ENCODE peak calls at places on chromosomes 16 and 17, in seven cellular contexts. One of them, this sample, is unnamed.

GRCh38 chr16:13269905-13270528 is 368.6 kb downstream of the SHISA9 start:
- DNase-seq in coronary artery: no peak
- DNase-seq in CD8-positive, alpha-beta T cell: no peak
- DNase-seq in AG04450: no peak
- DNase-seq in ascending aorta: no peak
- DNase-seq in neural progenitor cell: no peak
- DNase-seq in OCI-LY7: no peak
- DNase-seq in this sample: no peak

GRCh38 chr17:38727661-38728220 is 2.4 kb upstream of the CISD3 start:
- DNase-seq in coronary artery: no peak
- DNase-seq in OCI-LY7: no peak
- DNase-seq in ascending aorta: no peak
- DNase-seq in neural progenitor cell: no peak
- DNase-seq in CD8-positive, alpha-beta T cell: no peak
- DNase-seq in AG04450: no peak
- DNase-seq in this sample: no peak

GRCh38 chr16:12113581-12114375 is 137.2 kb downstream of the SNX29 start:
- DNase-seq in OCI-LY7: no peak
- DNase-seq in AG04450: no peak
- DNase-seq in coronary artery: no peak
- DNase-seq in CD8-positive, alpha-beta T cell: no peak
- DNase-seq in neural progenitor cell: no peak
- DNase-seq in ascending aorta: no peak
- DNase-seq in this sample: no peak

GRCh38 chr17:16371742-16372141 is 9.1 kb upstream of the UBB start:
- DNase-seq in neural progenitor cell: no peak
- DNase-seq in ascending aorta: no peak
- DNase-seq in AG04450: peak; percentile 80
- DNase-seq in coronary artery: no peak
- DNase-seq in CD8-positive, alpha-beta T cell: no peak
- DNase-seq in OCI-LY7: no peak
- DNase-seq in this sample: no peak

GRCh38 chr17:50221500-50222480 is 20.4 kb upstream of the COL1A1 start:
- DNase-seq in neural progenitor cell: no peak
- DNase-seq in ascending aorta: peak; percentile 94
- DNase-seq in OCI-LY7: no peak
- DNase-seq in coronary artery: peak; percentile 92
- DNase-seq in CD8-positive, alpha-beta T cell: no peak
- DNase-seq in AG04450: no peak
- DNase-seq in this sample: peak; percentile 47

GRCh38 chr17:82910770-82911169 is 70.9 kb upstream of the ZNF750 start:
- DNase-seq in coronary artery: no peak
- DNase-seq in OCI-LY7: no peak
- DNase-seq in neural progenitor cell: no peak
- DNase-seq in ascending aorta: no peak
- DNase-seq in CD8-positive, alpha-beta T cell: no peak
- DNase-seq in AG04450: no peak
- DNase-seq in this sample: no peak

GRCh38 chr17:81397314-81398169 is 2.3 kb downstream of the BAHCC1 start:
- DNase-seq in OCI-LY7: no peak
- DNase-seq in neural progenitor cell: peak; percentile 97
- DNase-seq in AG04450: no peak
- DNase-seq in coronary artery: no peak
- DNase-seq in CD8-positive, alpha-beta T cell: no peak
- DNase-seq in ascending aorta: no peak
- DNase-seq in this sample: no peak

GRCh38 chr16:1181715-1182671 is 29.1 kb downstream of the CACNA1H start:
- DNase-seq in OCI-LY7: no peak
- DNase-seq in AG04450: peak; percentile 58
- DNase-seq in coronary artery: peak; percentile 95
- DNase-seq in neural progenitor cell: peak; percentile 53
- DNase-seq in CD8-positive, alpha-beta T cell: no peak
- DNase-seq in ascending aorta: peak; percentile 92
- DNase-seq in this sample: no peak

GRCh38 chr16:1759511-1759910 is 11.8 kb downstream of the NME3 start:
- DNase-seq in CD8-positive, alpha-beta T cell: no peak
- DNase-seq in ascending aorta: no peak
- DNase-seq in AG04450: no peak
- DNase-seq in coronary artery: no peak
- DNase-seq in neural progenitor cell: no peak
- DNase-seq in OCI-LY7: no peak
- DNase-seq in this sample: no peak

GRCh38 chr17:78798695-78799559 is 16.9 kb upstream of the CYTH1 start:
- DNase-seq in OCI-LY7: peak; percentile 71
- DNase-seq in coronary artery: no peak
- DNase-seq in CD8-positive, alpha-beta T cell: no peak
- DNase-seq in AG04450: no peak
- DNase-seq in neural progenitor cell: peak; percentile 43
- DNase-seq in ascending aorta: no peak
- DNase-seq in this sample: peak; percentile 69

GRCh38 chr17:70767102-70767701 is 597.9 kb downstream of the KCNJ2 start:
- DNase-seq in OCI-LY7: peak; percentile 43
- DNase-seq in coronary artery: no peak
- DNase-seq in neural progenitor cell: peak; percentile 53
- DNase-seq in CD8-positive, alpha-beta T cell: no peak
- DNase-seq in ascending aorta: no peak
- DNase-seq in AG04450: peak; percentile 3
- DNase-seq in this sample: peak; percentile 28

GRCh38 chr17:6506679-6507231 is 49.6 kb downstream of the PITPNM3 start:
- DNase-seq in neural progenitor cell: no peak
- DNase-seq in CD8-positive, alpha-beta T cell: no peak
- DNase-seq in AG04450: no peak
- DNase-seq in coronary artery: peak; percentile 65
- DNase-seq in OCI-LY7: no peak
- DNase-seq in ascending aorta: no peak
- DNase-seq in this sample: no peak

GRCh38 chr16:4609200-4610010 is 5.3 kb downstream of the UBALD1 start:
- DNase-seq in CD8-positive, alpha-beta T cell: no peak
- DNase-seq in neural progenitor cell: no peak
- DNase-seq in AG04450: no peak
- DNase-seq in ascending aorta: no peak
- DNase-seq in coronary artery: no peak
- DNase-seq in OCI-LY7: no peak
- DNase-seq in this sample: peak; percentile 15

GRCh38 chr16:88503374-88503770 is 50.3 kb downstream of the ZFPM1 start:
- DNase-seq in neural progenitor cell: no peak
- DNase-seq in AG04450: no peak
- DNase-seq in CD8-positive, alpha-beta T cell: no peak
- DNase-seq in ascending aorta: no peak
- DNase-seq in coronary artery: no peak
- DNase-seq in OCI-LY7: no peak
- DNase-seq in this sample: no peak

GRCh38 chr16:89815639-89816348 is 653 bp downstream of the FANCA start:
- DNase-seq in coronary artery: no peak
- DNase-seq in CD8-positive, alpha-beta T cell: no peak
- DNase-seq in neural progenitor cell: peak; percentile 39
- DNase-seq in OCI-LY7: peak; percentile 54
- DNase-seq in AG04450: no peak
- DNase-seq in ascending aorta: no peak
- DNase-seq in this sample: peak; percentile 52

GRCh38 chr17:9006175-9006767 is 15.0 kb upstream of the NTN1 start:
- DNase-seq in neural progenitor cell: no peak
- DNase-seq in coronary artery: no peak
- DNase-seq in CD8-positive, alpha-beta T cell: no peak
- DNase-seq in AG04450: no peak
- DNase-seq in OCI-LY7: no peak
- DNase-seq in ascending aorta: peak; percentile 28
- DNase-seq in this sample: no peak

GRCh38 chr16:779561-779960 is 8.6 kb downstream of the RPUSD1 start:
- DNase-seq in AG04450: no peak
- DNase-seq in CD8-positive, alpha-beta T cell: no peak
- DNase-seq in coronary artery: no peak
- DNase-seq in ascending aorta: no peak
- DNase-seq in OCI-LY7: no peak
- DNase-seq in neural progenitor cell: no peak
- DNase-seq in this sample: no peak

GRCh38 chr17:60390223-60390622 is 1.7 kb downstream of the USP32 start:
- DNase-seq in coronary artery: no peak
- DNase-seq in ascending aorta: no peak
- DNase-seq in OCI-LY7: no peak
- DNase-seq in CD8-positive, alpha-beta T cell: no peak
- DNase-seq in neural progenitor cell: no peak
- DNase-seq in AG04450: no peak
- DNase-seq in this sample: no peak

GRCh38 chr17:2138318-2138717 is 83.4 kb downstream of the HIC1 start:
- DNase-seq in CD8-positive, alpha-beta T cell: no peak
- DNase-seq in OCI-LY7: peak; percentile 71
- DNase-seq in neural progenitor cell: no peak
- DNase-seq in AG04450: no peak
- DNase-seq in ascending aorta: no peak
- DNase-seq in coronary artery: no peak
- DNase-seq in this sample: peak; percentile 57

GRCh38 chr16:81627024-81627423 is 152.1 kb upstream of the PLCG2 start:
- DNase-seq in AG04450: no peak
- DNase-seq in neural progenitor cell: no peak
- DNase-seq in CD8-positive, alpha-beta T cell: no peak
- DNase-seq in coronary artery: no peak
- DNase-seq in OCI-LY7: no peak
- DNase-seq in ascending aorta: no peak
- DNase-seq in this sample: no peak

GRCh38 chr17:79053251-79053925 is 21.2 kb upstream of the ENGASE start:
- DNase-seq in coronary artery: no peak
- DNase-seq in neural progenitor cell: no peak
- DNase-seq in OCI-LY7: no peak
- DNase-seq in CD8-positive, alpha-beta T cell: no peak
- DNase-seq in ascending aorta: no peak
- DNase-seq in AG04450: no peak
- DNase-seq in this sample: no peak

GRCh38 chr17:42979511-42980273 is at the start of gene PTGES3L:
- DNase-seq in AG04450: no peak
- DNase-seq in neural progenitor cell: peak; percentile 67
- DNase-seq in OCI-LY7: peak; percentile 55
- DNase-seq in ascending aorta: peak; percentile 83
- DNase-seq in CD8-positive, alpha-beta T cell: no peak
- DNase-seq in coronary artery: peak; percentile 78
- DNase-seq in this sample: peak; percentile 82

GRCh38 chr17:41492771-41493170 is 3.1 kb upstream of the KRT36 start:
- DNase-seq in AG04450: no peak
- DNase-seq in neural progenitor cell: no peak
- DNase-seq in OCI-LY7: no peak
- DNase-seq in coronary artery: no peak
- DNase-seq in ascending aorta: no peak
- DNase-seq in CD8-positive, alpha-beta T cell: no peak
- DNase-seq in this sample: no peak

GRCh38 chr16:23940111-23940510 is 104.3 kb downstream of the PRKCB start:
- DNase-seq in ascending aorta: no peak
- DNase-seq in OCI-LY7: no peak
- DNase-seq in coronary artery: no peak
- DNase-seq in CD8-positive, alpha-beta T cell: no peak
- DNase-seq in AG04450: no peak
- DNase-seq in neural progenitor cell: no peak
- DNase-seq in this sample: no peak

GRCh38 chr17:82304826-82305726 is 12.3 kb downstream of the CD7 start:
- DNase-seq in coronary artery: no peak
- DNase-seq in CD8-positive, alpha-beta T cell: no peak
- DNase-seq in ascending aorta: no peak
- DNase-seq in AG04450: no peak
- DNase-seq in OCI-LY7: no peak
- DNase-seq in neural progenitor cell: no peak
- DNase-seq in this sample: peak; percentile 34

GRCh38 chr17:64319531-64319930 is 56.5 kb upstream of the TEX2 start:
- DNase-seq in ascending aorta: no peak
- DNase-seq in neural progenitor cell: no peak
- DNase-seq in coronary artery: no peak
- DNase-seq in CD8-positive, alpha-beta T cell: no peak
- DNase-seq in OCI-LY7: no peak
- DNase-seq in AG04450: no peak
- DNase-seq in this sample: no peak

GRCh38 chr17:64318068-64318467 is 55.0 kb upstream of the TEX2 start:
- DNase-seq in coronary artery: no peak
- DNase-seq in ascending aorta: no peak
- DNase-seq in OCI-LY7: no peak
- DNase-seq in AG04450: no peak
- DNase-seq in neural progenitor cell: no peak
- DNase-seq in CD8-positive, alpha-beta T cell: no peak
- DNase-seq in this sample: no peak

GRCh38 chr17:64326030-64326419 is 63.0 kb upstream of the TEX2 start:
- DNase-seq in neural progenitor cell: no peak
- DNase-seq in coronary artery: no peak
- DNase-seq in ascending aorta: no peak
- DNase-seq in AG04450: no peak
- DNase-seq in OCI-LY7: no peak
- DNase-seq in CD8-positive, alpha-beta T cell: no peak
- DNase-seq in this sample: no peak

GRCh38 chr17:64323774-64324173 is 60.7 kb upstream of the TEX2 start:
- DNase-seq in coronary artery: no peak
- DNase-seq in OCI-LY7: peak; percentile 47
- DNase-seq in ascending aorta: no peak
- DNase-seq in neural progenitor cell: no peak
- DNase-seq in CD8-positive, alpha-beta T cell: no peak
- DNase-seq in AG04450: no peak
- DNase-seq in this sample: no peak

GRCh38 chr17:64320613-64321553 is 57.8 kb upstream of the TEX2 start:
- DNase-seq in AG04450: peak; percentile 30
- DNase-seq in CD8-positive, alpha-beta T cell: peak; percentile 46
- DNase-seq in OCI-LY7: peak; percentile 82
- DNase-seq in ascending aorta: peak; percentile 80
- DNase-seq in coronary artery: no peak
- DNase-seq in neural progenitor cell: peak; percentile 88
- DNase-seq in this sample: peak; percentile 80
- TF ChIP-seq CTCF in AG04450: peak; percentile 77
- TF ChIP-seq CTCF in CD8-positive, alpha-beta T cell: peak; percentile 84
- TF ChIP-seq CTCF in OCI-LY7: peak; percentile 97
- TF ChIP-seq CTCF in ascending aorta: peak; percentile 74
- TF ChIP-seq CTCF in coronary artery: peak; percentile 52
- TF ChIP-seq CTCF in neural progenitor cell: peak; percentile 85
- TF ChIP-seq CTCF in this sample: peak; percentile 69

GRCh38 chr17:45172541-45173286 is 11.0 kb downstream of the HEXIM2 start:
- DNase-seq in coronary artery: peak; percentile 90
- DNase-seq in CD8-positive, alpha-beta T cell: peak; percentile 48
- DNase-seq in ascending aorta: peak; percentile 93
- DNase-seq in neural progenitor cell: peak; percentile 62
- DNase-seq in AG04450: no peak
- DNase-seq in OCI-LY7: peak; percentile 81
- DNase-seq in this sample: peak; percentile 62
- TF ChIP-seq CTCF in coronary artery: no peak
- TF ChIP-seq CTCF in CD8-positive, alpha-beta T cell: no peak
- TF ChIP-seq CTCF in ascending aorta: peak; percentile 2
- TF ChIP-seq CTCF in neural progenitor cell: no peak
- TF ChIP-seq CTCF in AG04450: no peak
- TF ChIP-seq CTCF in OCI-LY7: no peak
- TF ChIP-seq CTCF in this sample: no peak

GRCh38 chr17:47287068-47287467 is 33.4 kb downstream of the ITGB3 start:
- DNase-seq in OCI-LY7: no peak
- DNase-seq in neural progenitor cell: no peak
- DNase-seq in AG04450: no peak
- DNase-seq in coronary artery: no peak
- DNase-seq in CD8-positive, alpha-beta T cell: no peak
- DNase-seq in ascending aorta: no peak
- DNase-seq in this sample: no peak
- TF ChIP-seq CTCF in OCI-LY7: peak; percentile 28
- TF ChIP-seq CTCF in neural progenitor cell: no peak
- TF ChIP-seq CTCF in AG04450: no peak
- TF ChIP-seq CTCF in coronary artery: no peak
- TF ChIP-seq CTCF in CD8-positive, alpha-beta T cell: no peak
- TF ChIP-seq CTCF in ascending aorta: no peak
- TF ChIP-seq CTCF in this sample: peak; percentile 4

DNA sequence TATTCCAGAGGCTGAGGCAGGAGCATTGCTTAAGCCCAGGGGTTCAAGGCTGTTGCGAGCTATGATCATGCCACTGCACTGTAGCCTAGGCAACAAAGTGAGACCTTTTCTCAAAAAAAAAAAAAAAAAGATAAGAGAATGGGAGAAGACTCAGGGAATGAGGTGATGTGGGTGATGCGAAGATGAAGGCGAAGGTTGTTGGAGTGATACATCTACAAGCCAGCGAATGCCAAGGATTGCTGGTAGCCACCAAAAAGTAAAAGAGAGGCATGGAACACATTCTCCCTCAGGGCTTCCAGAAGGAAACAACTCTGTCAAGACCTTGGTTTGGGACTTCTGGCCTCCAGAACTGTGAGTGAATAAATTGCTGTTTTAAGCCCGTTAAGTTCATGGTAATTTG is 26.0 kb upstream of the CNEP1R1 start:
- DNase-seq in ascending aorta: no peak
- DNase-seq in AG04450: no peak
- DNase-seq in coronary artery: no peak
- DNase-seq in neural progenitor cell: no peak
- DNase-seq in CD8-positive, alpha-beta T cell: no peak
- DNase-seq in OCI-LY7: no peak
- DNase-seq in this sample: no peak
- TF ChIP-seq CTCF in ascending aorta: no peak
- TF ChIP-seq CTCF in AG04450: no peak
- TF ChIP-seq CTCF in coronary artery: no peak
- TF ChIP-seq CTCF in neural progenitor cell: no peak
- TF ChIP-seq CTCF in CD8-positive, alpha-beta T cell: no peak
- TF ChIP-seq CTCF in OCI-LY7: no peak
- TF ChIP-seq CTCF in this sample: no peak